ENCODE peak calls at places on chromosomes 1 and 21, in seven cellular contexts. T is CD8-positive, alpha-beta memory T cell; X is cardiac fibroblast; Z is psoas muscle; O is lower lobe of right lung; H is foreskin fibroblast; C is aorta. I is an unnamed sample.

GRCh38 chr1:69569281-69569970 is 1.7 kb downstream of the LRRC7 start:
- DNase-seq in O (no peak), Z (no peak), H (peak; percentile 10), T (no peak), C (no peak), X (no peak), I (no peak)

GRCh38 chr1:112544753-112545152 is 36.0 kb downstream of the WNT2B start:
- DNase-seq in H (peak; percentile 85), C (no peak), O (no peak), X (peak; percentile 76), Z (no peak), T (no peak), I (no peak)

GRCh38 chr1:75426688-75427087 is 184.2 kb downstream of the SLC44A5 start:
- DNase-seq in Z (no peak), T (no peak), X (no peak), H (no peak), O (no peak), C (peak; percentile 57), I (no peak)

GRCh38 chr1:15956150-15956549 is 19.8 kb downstream of the ZBTB17 start:
- DNase-seq in T (no peak), H (peak; percentile 75), Z (no peak), X (peak; percentile 48), O (no peak), C (no peak), I (no peak)

GRCh38 chr1:237181731-237182317 is 139.8 kb downstream of the RYR2 start:
- DNase-seq in X (peak; percentile 55), Z (no peak), T (no peak), H (no peak), O (no peak), C (no peak), I (no peak)

GRCh38 chr1:15153842-15154479 is 414 bp downstream of the TMEM51 start:
- DNase-seq in T (no peak), C (peak; percentile 91), Z (peak; percentile 66), H (peak; percentile 75), X (peak; percentile 57), O (peak; percentile 75), I (no peak)

GRCh38 chr1:116759636-116760035 is 5.4 kb downstream of the CD2 start:
- DNase-seq in X (no peak), H (no peak), O (no peak), Z (no peak), C (no peak), T (no peak), I (no peak)

GRCh38 chr1:56531624-56532358 is 47.6 kb downstream of the PLPP3 start:
- DNase-seq in X (no peak), Z (no peak), H (no peak), T (no peak), O (no peak), C (no peak), I (no peak)

GRCh38 chr1:59937636-59938210 is 11.2 kb upstream of the CYP2J2 start:
- DNase-seq in Z (no peak), O (no peak), H (no peak), C (no peak), X (no peak), T (no peak), I (no peak)

GRCh38 chr1:14255711-14256110 is 342.8 kb upstream of the KAZN start:
- DNase-seq in X (peak; percentile 35), H (peak; percentile 45), C (no peak), O (no peak), Z (no peak), T (no peak), I (no peak)

GRCh38 chr1:29895201-29895600 is 658.9 kb downstream of the PTPRU start:
- DNase-seq in H (no peak), O (no peak), Z (no peak), T (no peak), C (no peak), X (no peak), I (no peak)

DNA sequence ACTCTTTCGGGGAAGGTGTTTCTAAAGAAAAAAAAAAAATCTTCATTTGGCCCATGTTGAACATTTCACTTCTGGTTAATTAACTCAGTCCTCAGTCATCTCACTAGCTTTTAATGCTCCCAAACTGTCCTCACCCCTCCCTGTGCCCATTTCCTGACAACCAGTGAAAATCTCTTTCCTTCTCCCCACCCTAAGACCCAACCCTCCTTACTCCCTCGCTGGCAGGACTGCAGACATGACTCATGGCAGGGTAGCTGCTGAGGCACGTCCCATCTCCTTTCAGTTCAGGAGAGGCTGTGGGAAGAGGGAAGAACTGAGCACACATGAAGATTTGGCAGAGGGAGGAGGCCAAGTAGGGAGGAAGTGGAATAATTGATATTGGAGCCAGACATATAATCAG is 12.6 kb downstream of the PKP1 start:
- DNase-seq in H (peak; percentile 84), Z (no peak), T (no peak), C (no peak), X (peak; percentile 59), O (no peak), I (no peak)
- H3K4me3 ChIP-seq in H (no peak overlapping the region), Z (no peak overlapping the region), T (no peak overlapping the region), C (no peak overlapping the region), X (no peak overlapping the region), O (no peak overlapping the region), I (no peak overlapping the region)

GRCh38 chr21:36964832-36965719 is 1.4 kb downstream of the HLCS start:
- DNase-seq in X (no peak), H (no peak), C (no peak), T (no peak), Z (no peak), O (no peak), I (peak; percentile 18)
- H3K4me3 ChIP-seq in X (no peak overlapping the region), H (peak overlapping the region; percentile 78), C (no peak overlapping the region), T (peak overlapping the region; percentile 54), Z (peak overlapping the region; percentile 84), O (peak overlapping the region; percentile 77), I (peak overlapping the region; percentile 79)

GRCh38 chr1:3547055-3548005 is 64.0 kb downstream of the MEGF6 start:
- DNase-seq in C (no peak), O (no peak), Z (no peak), X (no peak), H (no peak), T (no peak), I (no peak)
- H3K4me3 ChIP-seq in C (no peak overlapping the region), O (no peak overlapping the region), Z (no peak overlapping the region), X (no peak overlapping the region), H (no peak overlapping the region), T (no peak overlapping the region), I (no peak overlapping the region)

GRCh38 chr1:99727575-99728190 is 38.8 kb downstream of the FRRS1 start:
- DNase-seq in C (no peak), Z (no peak), X (peak; percentile 76), H (peak; percentile 58), O (no peak), T (no peak), I (no peak)
- H3K4me3 ChIP-seq in C (no peak overlapping the region), Z (no peak overlapping the region), X (no peak overlapping the region), H (no peak overlapping the region), O (no peak overlapping the region), T (no peak overlapping the region), I (no peak overlapping the region)

I was measured in GM06990.